ENCODE peak calls at places on chromosomes 16 and 17, in nine cellular contexts. Q is Calu3; K is head of caudate nucleus; A is GOT3; X is GM19239; M is fibroblast of the conjunctiva; O is iPS DF 6.9; R is stimulated activated CD4-positive, alpha-beta T cell treated with anti-CD3 and anti-CD28 coated beads, Interleukin-2, amount 100 ng/mL, for 24 hours; Y is neural progenitor cell. P is an unnamed sample.

GRCh38 chr16:30398660-30399434 is 3.6 kb downstream of the ZNF48 start:
- DNase-seq in Q (no peak), X (no peak), Y (peak; percentile 54), K (no peak), A (no peak), M (no peak), O (no peak), R (no peak), P (no peak)

GRCh38 chr17:75267403-75268232 is 3.4 kb downstream of the MIF4GD start:
- DNase-seq in K (no peak), A (no peak), Q (peak; percentile 20), Y (peak; percentile 57), M (no peak), X (no peak), O (no peak), R (no peak), P (no peak)

GRCh38 chr17:17959520-17960361 is 12.5 kb downstream of the TOM1L2 start:
- DNase-seq in X (peak; percentile 72), Q (no peak), K (no peak), M (peak; percentile 24), Y (no peak), R (no peak), A (no peak), O (no peak), P (no peak)

GRCh38 chr17:16989230-16989952 is 17.5 kb upstream of the TNFRSF13B start:
- DNase-seq in M (no peak), R (no peak), A (no peak), K (no peak), X (peak; percentile 51), Y (no peak), Q (no peak), O (no peak), P (no peak)

GRCh38 chr17:50589112-50589712 is 28.7 kb downstream of the CACNA1G start:
- DNase-seq in O (no peak), M (no peak), Q (no peak), K (no peak), X (no peak), Y (no peak), A (no peak), R (no peak), P (no peak)

GRCh38 chr17:63960006-63960405 is 12.7 kb downstream of the SCN4A start:
- DNase-seq in K (no peak), A (no peak), M (no peak), R (no peak), X (no peak), Q (no peak), O (no peak), Y (no peak), P (no peak)

GRCh38 chr17:81991684-81992513 is 14.5 kb downstream of the ASPSCR1 start:
- DNase-seq in M (peak; percentile 53), X (no peak), R (no peak), Q (peak; percentile 75), A (no peak), K (peak; percentile 57), Y (peak; percentile 66), O (no peak), P (peak; percentile 73)

GRCh38 chr16:90046122-90046970 is 27.1 kb upstream of the DBNDD1 start:
- DNase-seq in X (no peak), Y (no peak), R (no peak), Q (no peak), A (no peak), K (no peak), M (no peak), O (peak; percentile 74), P (no peak)

GRCh38 chr17:39351508-39351907 is 49.9 kb downstream of the FBXL20 start:
- DNase-seq in Y (no peak), O (no peak), A (no peak), K (no peak), R (no peak), M (no peak), Q (no peak), X (no peak), P (no peak)

P was measured in NCI-H2081 treated with DMSO at 0.1 percent for 48 hours.